ENCODE peak calls at places on chromosome X, in four cellular contexts. One of them, this sample, is unnamed.

GRCh38 chrX:32532282-32532681 is 679.1 kb downstream of the DMD start:
- DNase-seq in lower lobe of right lung: no peak
- DNase-seq in lung: no peak
- DNase-seq in tibial artery: no peak
- DNase-seq in this sample: no peak

GRCh38 chrX:17057209-17057608 is 110.8 kb downstream of the REPS2 start:
- DNase-seq in tibial artery: no peak
- DNase-seq in lung: no peak
- DNase-seq in lower lobe of right lung: no peak
- DNase-seq in this sample: no peak

GRCh38 chrX:39726810-39727209 is 370.9 kb downstream of the BCOR start:
- DNase-seq in lower lobe of right lung: no peak
- DNase-seq in lung: no peak
- DNase-seq in tibial artery: no peak
- DNase-seq in this sample: peak

GRCh38 chrX:118448273-118448783 is 47.3 kb upstream of the DOCK11 start:
- DNase-seq in lung: no peak
- DNase-seq in lower lobe of right lung: no peak
- DNase-seq in tibial artery: no peak
- DNase-seq in this sample: no peak

GRCh38 chrX:397575-397974 is 10.9 kb upstream of the PPP2R3B start:
- DNase-seq in lower lobe of right lung: no peak
- DNase-seq in lung: no peak
- DNase-seq in tibial artery: no peak
- DNase-seq in this sample: no peak

GRCh38 chrX:66731398-66731797 is 92.5 kb upstream of the EDA2R start:
- DNase-seq in lung: no peak
- DNase-seq in tibial artery: no peak
- DNase-seq in lower lobe of right lung: no peak
- DNase-seq in this sample: no peak

GRCh38 chrX:100216083-100216482 is 194.0 kb downstream of the PCDH19 start:
- DNase-seq in tibial artery: no peak
- DNase-seq in lung: no peak
- DNase-seq in lower lobe of right lung: no peak
- DNase-seq in this sample: no peak

GRCh38 chrX:53223955-53224859 is 800 bp downstream of the KDM5C start:
- DNase-seq in lower lobe of right lung: no peak
- DNase-seq in lung: no peak
- DNase-seq in tibial artery: no peak
- DNase-seq in this sample: no peak

GRCh38 chrX:82127228-82128123 is 925.6 kb downstream of the SH3BGRL start:
- DNase-seq in tibial artery: no peak
- DNase-seq in lung: no peak
- DNase-seq in lower lobe of right lung: no peak
- DNase-seq in this sample: no peak

GRCh38 chrX:110509778-110510510 is 151.3 kb downstream of the RTL9 start:
- DNase-seq in tibial artery: no peak
- DNase-seq in lung: no peak
- DNase-seq in lower lobe of right lung: no peak
- DNase-seq in this sample: no peak

GRCh38 chrX:124030520-124030919 is 69.0 kb downstream of the STAG2 start:
- DNase-seq in lower lobe of right lung: no peak
- DNase-seq in lung: no peak
- DNase-seq in tibial artery: no peak
- DNase-seq in this sample: no peak

GRCh38 chrX:54386314-54386713 is 28.5 kb upstream of the WNK3 start:
- DNase-seq in lung: no peak
- DNase-seq in tibial artery: no peak
- DNase-seq in lower lobe of right lung: no peak
- DNase-seq in this sample: no peak

GRCh38 chrX:153179131-153179530 is at the start of gene MAGEA1:
- DNase-seq in lung: no peak
- DNase-seq in tibial artery: no peak
- DNase-seq in lower lobe of right lung: no peak
- DNase-seq in this sample: no peak

GRCh38 chrX:153184787-153185186 is 5.7 kb downstream of the MAGEA1 start:
- DNase-seq in tibial artery: no peak
- DNase-seq in lung: no peak
- DNase-seq in lower lobe of right lung: no peak
- DNase-seq in this sample: no peak

GRCh38 chrX:153181822-153182221 is 2.7 kb downstream of the MAGEA1 start:
- DNase-seq in lower lobe of right lung: no peak
- DNase-seq in tibial artery: no peak
- DNase-seq in lung: no peak
- DNase-seq in this sample: no peak
- TF ChIP-seq CTCF in lower lobe of right lung: no peak
- TF ChIP-seq CTCF in tibial artery: no peak
- TF ChIP-seq CTCF in lung: no peak
- TF ChIP-seq CTCF in this sample: no peak

GRCh38 chrX:49155243-49155899 is 7.2 kb upstream of the MAGIX start:
- DNase-seq in lung: peak
- DNase-seq in tibial artery: peak
- DNase-seq in lower lobe of right lung: no peak
- DNase-seq in this sample: no peak
- H3K4me3 ChIP-seq in lung: peak
- H3K4me3 ChIP-seq in tibial artery: peak
- H3K4me3 ChIP-seq in lower lobe of right lung: peak
- H3K4me3 ChIP-seq in this sample: peak

GRCh38 chrX:50442426-50443116 is 28.1 kb downstream of the DGKK start:
- DNase-seq in lung: no peak
- DNase-seq in tibial artery: no peak
- DNase-seq in lower lobe of right lung: no peak
- DNase-seq in this sample: no peak

GRCh38 chrX:50447535-50447934 is 23.1 kb downstream of the DGKK start:
- DNase-seq in lung: no peak
- DNase-seq in lower lobe of right lung: no peak
- DNase-seq in tibial artery: no peak
- DNase-seq in this sample: no peak

GRCh38 chrX:50452782-50453181 is 17.8 kb downstream of the DGKK start:
- DNase-seq in lung: no peak
- DNase-seq in lower lobe of right lung: no peak
- DNase-seq in tibial artery: no peak
- DNase-seq in this sample: no peak

GRCh38 chrX:50450324-50450723 is 20.3 kb downstream of the DGKK start:
- DNase-seq in lower lobe of right lung: no peak
- DNase-seq in tibial artery: no peak
- DNase-seq in lung: no peak
- DNase-seq in this sample: no peak

DNA sequence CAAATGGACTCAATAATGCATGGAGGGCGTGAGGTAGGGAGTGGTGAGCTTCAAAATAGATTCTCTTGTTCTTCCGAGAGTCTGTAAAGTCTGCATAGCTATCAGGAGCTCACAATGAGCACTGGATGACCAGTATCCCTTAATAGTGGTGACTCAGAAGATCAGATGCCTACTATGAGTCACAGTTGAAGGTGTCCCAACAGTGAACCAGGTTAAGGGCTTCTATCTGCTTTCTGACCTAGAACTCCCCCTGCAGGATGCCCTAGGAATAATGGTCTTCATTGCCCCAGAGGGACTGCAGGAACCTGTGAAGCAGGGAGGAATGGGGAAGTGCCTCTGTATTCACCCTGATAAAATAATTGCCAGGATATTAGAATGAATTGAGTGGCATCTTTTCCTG is 22.1 kb downstream of the DGKK start:
- DNase-seq in lung: no peak
- DNase-seq in lower lobe of right lung: no peak
- DNase-seq in tibial artery: no peak
- DNase-seq in this sample: no peak
- TF ChIP-seq CTCF in lung: no peak
- TF ChIP-seq CTCF in lower lobe of right lung: no peak
- TF ChIP-seq CTCF in tibial artery: no peak
- TF ChIP-seq CTCF in this sample: no peak

DNA sequence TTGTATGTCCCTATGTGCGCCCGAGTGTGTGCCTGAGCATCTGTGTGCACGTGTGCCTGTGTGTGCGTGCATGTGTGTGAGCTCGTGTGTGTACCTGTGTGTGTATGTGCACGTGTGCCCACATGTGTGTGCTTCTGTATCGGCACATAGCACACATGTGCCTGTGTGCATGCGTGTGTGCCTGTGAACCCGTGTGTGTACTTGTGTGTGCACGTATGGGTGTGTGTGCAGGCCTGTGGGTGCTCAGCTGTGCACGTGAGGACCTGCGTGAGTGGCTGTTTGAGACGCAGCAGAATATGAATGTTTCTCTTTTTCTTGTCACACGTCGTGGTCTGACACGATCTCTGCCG is 4.3 kb downstream of the AKAP17A start:
- DNase-seq in lung: no peak
- DNase-seq in tibial artery: no peak
- DNase-seq in lower lobe of right lung: no peak
- DNase-seq in this sample: no peak
- H3K4me3 ChIP-seq in lung: no peak
- H3K4me3 ChIP-seq in tibial artery: no peak
- H3K4me3 ChIP-seq in lower lobe of right lung: no peak
- H3K4me3 ChIP-seq in this sample: no peak

GRCh38 chrX:130304587-130305368 is 34.9 kb upstream of the SLC25A14 start:
- DNase-seq in lung: no peak
- DNase-seq in lower lobe of right lung: no peak
- DNase-seq in tibial artery: no peak
- DNase-seq in this sample: no peak
- TF ChIP-seq CTCF in lung: no peak
- TF ChIP-seq CTCF in lower lobe of right lung: no peak
- TF ChIP-seq CTCF in tibial artery: no peak
- TF ChIP-seq CTCF in this sample: no peak

GRCh38 chrX:119573222-119573621 is 1.1 kb upstream of the UBE2A start:
- DNase-seq in tibial artery: no peak
- DNase-seq in lung: no peak
- DNase-seq in lower lobe of right lung: no peak
- DNase-seq in this sample: no peak
- H3K4me3 ChIP-seq in tibial artery: peak
- H3K4me3 ChIP-seq in lung: no peak
- H3K4me3 ChIP-seq in lower lobe of right lung: peak
- H3K4me3 ChIP-seq in this sample: peak